ENCODE peak calls at places on chromosomes 1 and 21, in eight cellular contexts. One of them, this sample, is unnamed.

GRCh38 chr1:147721711-147722110 is 38.7 kb downstream of the GJA5 start:
- DNase-seq in NCI-H748 treated with DMSO at 0.1 percent for 48 hours: no peak
- DNase-seq in right atrium auricular region: no peak
- DNase-seq in NCI-H69: no peak
- DNase-seq in NCI-H1092: no peak
- DNase-seq in lower lobe of right lung: no peak
- DNase-seq in osteocyte: no peak
- DNase-seq in activated naive CD8-positive, alpha-beta T cell treated with anti-CD3 and anti-CD28 coated beads, Interleukin-2, amount 50 U/mL, for 24 hours: no peak
- DNase-seq in this sample: no peak

GRCh38 chr1:4053160-4053748 is 153.2 kb upstream of the C1orf174 start:
- DNase-seq in NCI-H748 treated with DMSO at 0.1 percent for 48 hours: no peak
- DNase-seq in right atrium auricular region: peak; percentile 44
- DNase-seq in NCI-H69: no peak
- DNase-seq in NCI-H1092: no peak
- DNase-seq in lower lobe of right lung: no peak
- DNase-seq in osteocyte: no peak
- DNase-seq in activated naive CD8-positive, alpha-beta T cell treated with anti-CD3 and anti-CD28 coated beads, Interleukin-2, amount 50 U/mL, for 24 hours: no peak
- DNase-seq in this sample: no peak

GRCh38 chr1:64861611-64862010 is 104.7 kb downstream of the JAK1 start:
- DNase-seq in NCI-H748 treated with DMSO at 0.1 percent for 48 hours: no peak
- DNase-seq in right atrium auricular region: no peak
- DNase-seq in NCI-H69: peak; percentile 42
- DNase-seq in NCI-H1092: no peak
- DNase-seq in lower lobe of right lung: no peak
- DNase-seq in osteocyte: no peak
- DNase-seq in activated naive CD8-positive, alpha-beta T cell treated with anti-CD3 and anti-CD28 coated beads, Interleukin-2, amount 50 U/mL, for 24 hours: peak; percentile 7
- DNase-seq in this sample: peak; percentile 89

GRCh38 chr1:115495111-115495510 is 146.7 kb upstream of the VANGL1 start:
- DNase-seq in NCI-H748 treated with DMSO at 0.1 percent for 48 hours: no peak
- DNase-seq in right atrium auricular region: peak; percentile 26
- DNase-seq in NCI-H69: no peak
- DNase-seq in NCI-H1092: no peak
- DNase-seq in lower lobe of right lung: no peak
- DNase-seq in osteocyte: peak; percentile 68
- DNase-seq in activated naive CD8-positive, alpha-beta T cell treated with anti-CD3 and anti-CD28 coated beads, Interleukin-2, amount 50 U/mL, for 24 hours: no peak
- DNase-seq in this sample: no peak

GRCh38 chr21:29423521-29423920 is 124.8 kb downstream of the BACH1 start:
- DNase-seq in NCI-H748 treated with DMSO at 0.1 percent for 48 hours: no peak
- DNase-seq in right atrium auricular region: no peak
- DNase-seq in NCI-H69: peak; percentile 25
- DNase-seq in NCI-H1092: no peak
- DNase-seq in lower lobe of right lung: no peak
- DNase-seq in osteocyte: no peak
- DNase-seq in activated naive CD8-positive, alpha-beta T cell treated with anti-CD3 and anti-CD28 coated beads, Interleukin-2, amount 50 U/mL, for 24 hours: no peak
- DNase-seq in this sample: no peak

GRCh38 chr21:17438642-17439041 is 74.2 kb upstream of the CXADR start:
- DNase-seq in NCI-H748 treated with DMSO at 0.1 percent for 48 hours: peak; percentile 1
- DNase-seq in right atrium auricular region: no peak
- DNase-seq in NCI-H69: peak; percentile 98
- DNase-seq in NCI-H1092: no peak
- DNase-seq in lower lobe of right lung: no peak
- DNase-seq in osteocyte: no peak
- DNase-seq in activated naive CD8-positive, alpha-beta T cell treated with anti-CD3 and anti-CD28 coated beads, Interleukin-2, amount 50 U/mL, for 24 hours: no peak
- DNase-seq in this sample: peak; percentile 85

GRCh38 chr1:90534116-90534515 is 183.0 kb downstream of the BARHL2 start:
- DNase-seq in NCI-H748 treated with DMSO at 0.1 percent for 48 hours: no peak
- DNase-seq in right atrium auricular region: no peak
- DNase-seq in NCI-H69: no peak
- DNase-seq in NCI-H1092: no peak
- DNase-seq in lower lobe of right lung: no peak
- DNase-seq in osteocyte: no peak
- DNase-seq in activated naive CD8-positive, alpha-beta T cell treated with anti-CD3 and anti-CD28 coated beads, Interleukin-2, amount 50 U/mL, for 24 hours: no peak
- DNase-seq in this sample: no peak

GRCh38 chr1:16092097-16092922 is 18.9 kb upstream of the FAM131C start:
- DNase-seq in NCI-H748 treated with DMSO at 0.1 percent for 48 hours: no peak
- DNase-seq in right atrium auricular region: no peak
- DNase-seq in NCI-H69: no peak
- DNase-seq in NCI-H1092: no peak
- DNase-seq in lower lobe of right lung: no peak
- DNase-seq in osteocyte: no peak
- DNase-seq in activated naive CD8-positive, alpha-beta T cell treated with anti-CD3 and anti-CD28 coated beads, Interleukin-2, amount 50 U/mL, for 24 hours: no peak
- DNase-seq in this sample: peak; percentile 47

GRCh38 chr1:48493970-48494769 is 22.2 kb upstream of the SPATA6 start:
- DNase-seq in NCI-H748 treated with DMSO at 0.1 percent for 48 hours: no peak
- DNase-seq in right atrium auricular region: no peak
- DNase-seq in NCI-H69: peak; percentile 45
- DNase-seq in NCI-H1092: no peak
- DNase-seq in lower lobe of right lung: no peak
- DNase-seq in osteocyte: no peak
- DNase-seq in activated naive CD8-positive, alpha-beta T cell treated with anti-CD3 and anti-CD28 coated beads, Interleukin-2, amount 50 U/mL, for 24 hours: no peak
- DNase-seq in this sample: peak; percentile 48

GRCh38 chr1:30534551-30534940 is 188.8 kb downstream of the MATN1 start:
- DNase-seq in NCI-H748 treated with DMSO at 0.1 percent for 48 hours: no peak
- DNase-seq in right atrium auricular region: peak; percentile 18
- DNase-seq in NCI-H69: no peak
- DNase-seq in NCI-H1092: no peak
- DNase-seq in lower lobe of right lung: no peak
- DNase-seq in osteocyte: peak; percentile 63
- DNase-seq in activated naive CD8-positive, alpha-beta T cell treated with anti-CD3 and anti-CD28 coated beads, Interleukin-2, amount 50 U/mL, for 24 hours: no peak
- DNase-seq in this sample: no peak

GRCh38 chr1:54273837-54274192 is 73.8 kb downstream of the MRPL37 start:
- DNase-seq in NCI-H748 treated with DMSO at 0.1 percent for 48 hours: no peak
- DNase-seq in right atrium auricular region: no peak
- DNase-seq in NCI-H69: peak; percentile 93
- DNase-seq in NCI-H1092: no peak
- DNase-seq in lower lobe of right lung: no peak
- DNase-seq in osteocyte: peak; percentile 86
- DNase-seq in activated naive CD8-positive, alpha-beta T cell treated with anti-CD3 and anti-CD28 coated beads, Interleukin-2, amount 50 U/mL, for 24 hours: no peak
- DNase-seq in this sample: peak; percentile 84

GRCh38 chr1:55314740-55315139 is 99.6 kb upstream of the USP24 start:
- DNase-seq in NCI-H748 treated with DMSO at 0.1 percent for 48 hours: no peak
- DNase-seq in right atrium auricular region: no peak
- DNase-seq in NCI-H69: no peak
- DNase-seq in NCI-H1092: no peak
- DNase-seq in lower lobe of right lung: no peak
- DNase-seq in osteocyte: no peak
- DNase-seq in activated naive CD8-positive, alpha-beta T cell treated with anti-CD3 and anti-CD28 coated beads, Interleukin-2, amount 50 U/mL, for 24 hours: no peak
- DNase-seq in this sample: no peak

GRCh38 chr21:29245104-29245643 is 53.5 kb upstream of the BACH1 start:
- DNase-seq in NCI-H748 treated with DMSO at 0.1 percent for 48 hours: no peak
- DNase-seq in right atrium auricular region: no peak
- DNase-seq in NCI-H69: no peak
- DNase-seq in NCI-H1092: no peak
- DNase-seq in lower lobe of right lung: no peak
- DNase-seq in osteocyte: no peak
- DNase-seq in activated naive CD8-positive, alpha-beta T cell treated with anti-CD3 and anti-CD28 coated beads, Interleukin-2, amount 50 U/mL, for 24 hours: peak; percentile 14
- DNase-seq in this sample: no peak

GRCh38 chr1:212488436-212489283 is 55.9 kb downstream of the NENF start:
- DNase-seq in NCI-H748 treated with DMSO at 0.1 percent for 48 hours: no peak
- DNase-seq in right atrium auricular region: peak; percentile 92
- DNase-seq in NCI-H69: peak; percentile 75
- DNase-seq in NCI-H1092: no peak
- DNase-seq in lower lobe of right lung: no peak
- DNase-seq in osteocyte: no peak
- DNase-seq in activated naive CD8-positive, alpha-beta T cell treated with anti-CD3 and anti-CD28 coated beads, Interleukin-2, amount 50 U/mL, for 24 hours: no peak
- DNase-seq in this sample: peak; percentile 48

GRCh38 chr1:171919891-171920887 is 78.9 kb downstream of the DNM3 start:
- DNase-seq in NCI-H748 treated with DMSO at 0.1 percent for 48 hours: no peak
- DNase-seq in right atrium auricular region: no peak
- DNase-seq in NCI-H69: no peak
- DNase-seq in NCI-H1092: no peak
- DNase-seq in lower lobe of right lung: no peak
- DNase-seq in osteocyte: no peak
- DNase-seq in activated naive CD8-positive, alpha-beta T cell treated with anti-CD3 and anti-CD28 coated beads, Interleukin-2, amount 50 U/mL, for 24 hours: no peak
- DNase-seq in this sample: no peak

GRCh38 chr1:33426906-33427305 is 4.0 kb downstream of the PHC2 start:
- DNase-seq in NCI-H748 treated with DMSO at 0.1 percent for 48 hours: no peak
- DNase-seq in right atrium auricular region: no peak
- DNase-seq in NCI-H69: peak; percentile 79
- DNase-seq in NCI-H1092: no peak
- DNase-seq in lower lobe of right lung: no peak
- DNase-seq in osteocyte: no peak
- DNase-seq in activated naive CD8-positive, alpha-beta T cell treated with anti-CD3 and anti-CD28 coated beads, Interleukin-2, amount 50 U/mL, for 24 hours: no peak
- DNase-seq in this sample: no peak

GRCh38 chr21:35932232-35932911 is 128.0 kb downstream of the SETD4 start:
- DNase-seq in NCI-H748 treated with DMSO at 0.1 percent for 48 hours: peak; percentile 46
- DNase-seq in right atrium auricular region: peak; percentile 77
- DNase-seq in NCI-H69: peak; percentile 47
- DNase-seq in NCI-H1092: peak; percentile 42
- DNase-seq in lower lobe of right lung: peak; percentile 48
- DNase-seq in osteocyte: no peak
- DNase-seq in activated naive CD8-positive, alpha-beta T cell treated with anti-CD3 and anti-CD28 coated beads, Interleukin-2, amount 50 U/mL, for 24 hours: peak; percentile 33
- DNase-seq in this sample: no peak

GRCh38 chr1:1926886-1927660 is 8.0 kb upstream of the TMEM52 start:
- DNase-seq in NCI-H748 treated with DMSO at 0.1 percent for 48 hours: no peak
- DNase-seq in right atrium auricular region: no peak
- DNase-seq in NCI-H69: no peak
- DNase-seq in NCI-H1092: no peak
- DNase-seq in lower lobe of right lung: no peak
- DNase-seq in osteocyte: no peak
- DNase-seq in activated naive CD8-positive, alpha-beta T cell treated with anti-CD3 and anti-CD28 coated beads, Interleukin-2, amount 50 U/mL, for 24 hours: no peak
- DNase-seq in this sample: no peak

GRCh38 chr1:21233480-21233879 is 56.8 kb downstream of the ECE1 start:
- DNase-seq in NCI-H748 treated with DMSO at 0.1 percent for 48 hours: no peak
- DNase-seq in right atrium auricular region: no peak
- DNase-seq in NCI-H69: no peak
- DNase-seq in NCI-H1092: no peak
- DNase-seq in lower lobe of right lung: no peak
- DNase-seq in osteocyte: no peak
- DNase-seq in activated naive CD8-positive, alpha-beta T cell treated with anti-CD3 and anti-CD28 coated beads, Interleukin-2, amount 50 U/mL, for 24 hours: no peak
- DNase-seq in this sample: no peak